ENCODE peak calls at places on chromosomes 16 and 17, in five cellular contexts. B is thyroid gland, P is tibial artery, Z is small intestine, M is SK-N-SH. V is an unnamed sample.
A peak's percentile ranks its signal among the peaks of the same experiment; 100 is the strongest.

GRCh38 chr17:59533694-59534093 is 31.7 kb upstream of the DHX40 start:
- DNase-seq in B (no peak), P (no peak), Z (no peak), M (no peak), V (no peak)

GRCh38 chr16:60199154-60199553 is 1465.0 kb upstream of the GOT2 start:
- DNase-seq in B (no peak), P (no peak), Z (no peak), M (no peak), V (no peak)

GRCh38 chr17:16439867-16440351 is 24.5 kb downstream of the TRPV2 start:
- DNase-seq in B (no peak), P (no peak), Z (peak; percentile 62), M (no peak), V (no peak)

GRCh38 chr17:81420769-81421462 is 25.7 kb downstream of the BAHCC1 start:
- DNase-seq in B (peak; percentile 84), P (peak; percentile 95), Z (no peak), M (no peak), V (no peak)

GRCh38 chr16:69851491-69852240 is 89.5 kb downstream of the WWP2 start:
- DNase-seq in B (no peak), P (no peak), Z (no peak), M (no peak), V (no peak)

GRCh38 chr16:8945626-8946296 is 17.9 kb downstream of the USP7 start:
- DNase-seq in B (no peak), P (no peak), Z (no peak), M (no peak), V (no peak)

GRCh38 chr17:62923515-62924150 is 42.4 kb upstream of the TANC2 start:
- DNase-seq in B (no peak), P (no peak), Z (peak; percentile 4), M (peak; percentile 77), V (no peak)

GRCh38 chr17:28975634-28976033 is 24.3 kb upstream of the PHF12 start:
- DNase-seq in B (no peak), P (no peak), Z (no peak), M (no peak), V (no peak)

GRCh38 chr16:87131996-87132345 is 185.2 kb downstream of the C16orf95 start:
- DNase-seq in B (no peak), P (peak; percentile 38), Z (no peak), M (no peak), V (no peak)

GRCh38 chr17:17983376-17983775 is 10.7 kb downstream of the DRC3 start:
- DNase-seq in B (no peak), P (no peak), Z (no peak), M (no peak), V (no peak)

GRCh38 chr16:4392382-4393242 is 21.0 kb downstream of the VASN start:
- DNase-seq in B (peak; percentile 73), P (peak; percentile 78), Z (no peak), M (peak; percentile 94), V (no peak)

GRCh38 chr16:29994613-29995329 is 646 bp downstream of the HIRIP3 start:
- DNase-seq in B (no peak), P (peak; percentile 80), Z (peak; percentile 82), M (peak; percentile 58), V (peak; percentile 84)

GRCh38 chr16:3431779-3432219 is 11.5 kb downstream of the ZNF597 start:
- DNase-seq in B (peak; percentile 44), P (no peak), Z (peak; percentile 40), M (peak; percentile 51), V (no peak)

GRCh38 chr17:74712756-74713155 is at the start of gene CD300LF:
- DNase-seq in B (no peak), P (no peak), Z (no peak), M (no peak), V (no peak)

GRCh38 chr17:17375826-17376225 is 72.7 kb downstream of the NT5M start:
- DNase-seq in B (no peak), P (no peak), Z (no peak), M (no peak), V (no peak)

GRCh38 chr17:53336281-53336680 is 486.4 kb upstream of the KIF2B start:
- DNase-seq in B (no peak), P (no peak), Z (no peak), M (no peak), V (no peak)

DNA sequence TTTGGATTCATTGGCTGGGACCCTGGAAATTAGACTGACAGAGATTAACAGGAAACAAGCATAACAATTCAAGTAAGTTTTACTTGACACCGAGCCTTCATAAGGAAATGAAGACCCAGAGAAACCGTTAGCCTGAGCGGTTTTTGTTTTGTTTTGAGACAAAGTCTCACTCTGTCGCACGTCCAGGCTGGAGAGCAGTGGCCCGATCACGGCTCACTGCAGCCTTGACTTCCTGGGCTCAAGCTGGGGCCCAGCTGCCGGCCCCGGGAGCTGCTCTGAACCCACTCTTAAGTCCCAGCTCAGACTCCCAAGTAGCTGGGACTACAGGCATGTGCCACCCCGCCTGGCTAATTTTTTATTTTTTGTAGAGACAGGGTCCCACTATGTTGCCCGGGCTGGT is 321.3 kb downstream of the SEC14L1 start:
- DNase-seq in B (no peak), P (no peak), Z (no peak), M (no peak), V (no peak)
- H3K4me1 ChIP-seq in B (peaks cover 43% of the 10 kb centered on the region), P (peaks cover 7% of the 10 kb centered on the region), Z (peaks cover 11% of the 10 kb centered on the region), M (peaks cover 16% of the 10 kb centered on the region), V (peaks cover 37% of the 10 kb centered on the region)

GRCh38 chr17:77186141-77186604 is 45.4 kb downstream of the SEC14L1 start:
- DNase-seq in B (peak; percentile 83), P (no peak), Z (no peak), M (no peak), V (no peak)
- H3K4me1 ChIP-seq in B (peaks cover 63% of the 10 kb centered on the region), P (peaks cover 4% of the 10 kb centered on the region), Z (no peaks in the 10 kb centered on the region), M (peaks cover 22% of the 10 kb centered on the region), V (peaks cover 19% of the 10 kb centered on the region)

GRCh38 chr17:49018673-49019215 is 21.6 kb downstream of the IGF2BP1 start:
- DNase-seq in B (no peak), P (no peak), Z (no peak), M (no peak), V (peak; percentile 90)
- H3K4me1 ChIP-seq in B (peaks cover 37% of the 10 kb centered on the region), P (peaks cover 13% of the 10 kb centered on the region), Z (peaks cover 8% of the 10 kb centered on the region), M (peaks cover 10% of the 10 kb centered on the region), V (peaks cover 87% of the 10 kb centered on the region)

GRCh38 chr17:78138204-78139060 is 7.8 kb upstream of the C17orf99 start:
- DNase-seq in B (no peak), P (no peak), Z (no peak), M (no peak), V (no peak)
- H3K4me1 ChIP-seq in B (peaks cover 24% of the 10 kb centered on the region), P (peaks cover 8% of the 10 kb centered on the region), Z (peaks cover 3% of the 10 kb centered on the region), M (no peaks in the 10 kb centered on the region), V (peaks cover 17% of the 10 kb centered on the region)

V was measured in Caco-2.